ENCODE peak calls at places on chromosome 21, in nine cellular contexts. E is hepatic stellate cell; Y is NCI-H1105; M is EH; A is H7; U is stimulated activated CD8-positive, alpha-beta memory T cell treated with anti-CD3 and anti-CD28 coated beads, Interleukin-4, amount 100 ng/mL, for 48 hours; P is ELR; W is cardiac fibroblast; T is pancreas. I is an unnamed sample.
A peak's percentile ranks its signal among the peaks of the same experiment; 100 is the strongest.

GRCh38 chr21:43204638-43205037 is 35.8 kb downstream of the CRYAA start:
- DNase-seq in U (no peak), M (no peak), T (no peak), A (no peak), E (no peak), P (no peak), Y (no peak), W (no peak), I (no peak)

GRCh38 chr21:44530903-44531605 is 8.9 kb downstream of the KRTAP10-1 start:
- DNase-seq in W (no peak), E (no peak), A (peak; percentile 38), P (no peak), M (no peak), T (no peak), U (no peak), Y (no peak), I (no peak)

GRCh38 chr21:40143822-40144525 is 276.7 kb downstream of the PCP4 start:
- DNase-seq in Y (peak; percentile 37), M (peak; percentile 42), A (peak; percentile 77), P (peak; percentile 41), W (peak; percentile 52), U (peak; percentile 75), E (peak; percentile 19), T (peak; percentile 57), I (peak; percentile 47)

GRCh38 chr21:31571879-31572278 is 87.6 kb upstream of the SOD1 start:
- DNase-seq in E (no peak), W (no peak), Y (no peak), U (no peak), M (no peak), T (no peak), A (no peak), P (no peak), I (no peak)

GRCh38 chr21:15000076-15000475 is 64.7 kb downstream of the NRIP1 start:
- DNase-seq in P (peak; percentile 67), E (peak; percentile 20), U (no peak), M (peak; percentile 69), Y (no peak), T (no peak), A (no peak), W (peak; percentile 30), I (no peak)

GRCh38 chr21:44926364-44927101 is 5.8 kb upstream of the ITGB2 start:
- DNase-seq in E (no peak), Y (no peak), P (peak; percentile 45), U (peak; percentile 70), M (no peak), W (no peak), A (peak; percentile 66), T (no peak), I (no peak)

GRCh38 chr21:33650230-33650629 is 7.9 kb downstream of the ITSN1 start:
- DNase-seq in M (no peak), P (no peak), A (no peak), W (no peak), T (no peak), Y (no peak), U (no peak), E (no peak), I (no peak)

GRCh38 chr21:35400233-35400939 is 351.3 kb upstream of the RUNX1 start:
- DNase-seq in Y (peak; percentile 60), T (no peak), A (peak; percentile 34), W (peak; percentile 82), M (peak; percentile 54), U (no peak), E (peak; percentile 15), P (peak; percentile 76), I (no peak)

GRCh38 chr21:23968722-23969647 is 1638.3 kb downstream of the MRPL39 start:
- DNase-seq in E (no peak), A (peak; percentile 33), U (peak; percentile 78), P (peak; percentile 49), T (peak; percentile 46), W (peak; percentile 1), Y (peak; percentile 86), M (no peak), I (no peak)

GRCh38 chr21:46633561-46633960 is 1.9 kb upstream of the PRMT2 start:
- DNase-seq in E (no peak), A (no peak), M (no peak), Y (no peak), W (no peak), P (no peak), U (no peak), T (no peak), I (no peak)

GRCh38 chr21:38925923-38926322 is 120.2 kb downstream of the ETS2 start:
- DNase-seq in T (no peak), M (peak; percentile 97), E (peak; percentile 87), W (peak; percentile 96), Y (no peak), A (no peak), U (no peak), P (peak; percentile 87), I (no peak)

GRCh38 chr21:45033791-45034555 is 40.4 kb upstream of the ADARB1 start:
- DNase-seq in P (no peak), U (no peak), E (peak; percentile 72), Y (no peak), T (no peak), A (peak; percentile 50), W (peak; percentile 89), M (peak; percentile 76), I (no peak)

GRCh38 chr21:46441961-46442498 is 16.7 kb upstream of the DIP2A start:
- DNase-seq in E (no peak), W (no peak), A (no peak), T (no peak), M (no peak), Y (no peak), P (no peak), U (no peak), I (no peak)

GRCh38 chr21:46585191-46585953 is 19.5 kb downstream of the S100B start:
- DNase-seq in M (no peak), A (no peak), W (no peak), Y (peak; percentile 22), P (no peak), U (no peak), T (no peak), E (no peak), I (no peak)

GRCh38 chr21:28148400-28149064 is 844.1 kb downstream of the LTN1 start:
- DNase-seq in A (no peak), E (no peak), M (peak; percentile 58), P (no peak), U (no peak), W (peak; percentile 72), Y (no peak), T (no peak), I (no peak)

GRCh38 chr21:34072145-34073031 is 990 bp upstream of the MRPS6 start:
- DNase-seq in P (peak; percentile 37), W (no peak), M (peak; percentile 32), E (no peak), U (no peak), T (peak; percentile 90), Y (no peak), A (no peak), I (peak; percentile 53)

GRCh38 chr21:23127973-23128372 is 2129.8 kb downstream of the NCAM2 start:
- DNase-seq in M (no peak), Y (no peak), A (no peak), W (no peak), P (peak; percentile 4), T (no peak), E (no peak), U (no peak), I (no peak)

GRCh38 chr21:29436143-29436542 is 137.4 kb downstream of the BACH1 start:
- DNase-seq in E (no peak), T (no peak), P (no peak), U (peak; percentile 37), M (no peak), Y (no peak), A (no peak), W (peak; percentile 90), I (no peak)

GRCh38 chr21:29318354-29318753 is 19.6 kb downstream of the BACH1 start:
- DNase-seq in A (no peak), U (no peak), M (peak; percentile 25), P (no peak), T (peak; percentile 69), E (no peak), W (peak; percentile 33), Y (peak; percentile 21), I (no peak)

GRCh38 chr21:38240121-38240520 is 16.7 kb upstream of the KCNJ15 start:
- DNase-seq in A (no peak), W (no peak), P (no peak), U (no peak), M (no peak), Y (no peak), E (no peak), T (no peak), I (no peak)

GRCh38 chr21:25925936-25926335 is 191.2 kb downstream of the GABPA start:
- DNase-seq in E (no peak), P (no peak), T (no peak), Y (no peak), W (peak; percentile 84), U (no peak), M (peak; percentile 34), A (no peak), I (no peak)

GRCh38 chr21:38675450-38675849 is 130.3 kb upstream of the ETS2 start:
- DNase-seq in U (no peak), Y (no peak), T (no peak), A (no peak), W (no peak), M (no peak), E (no peak), P (no peak), I (no peak)

I was measured in NCI-H2227 treated with DMSO at 0.1 percent for 48 hours.